ENCODE peak calls at places on chromosome 3, in five cellular contexts. One of them, this sample, is unnamed.

GRCh38 chr3:144989756-144990155 is 1018.1 kb downstream of the DIPK2A start:
- DNase-seq in RWPE1: peak; percentile 1
- DNase-seq in HT-29: no peak
- DNase-seq in endothelial cell of umbilical vein: no peak
- DNase-seq in NB4: peak; percentile 70
- DNase-seq in this sample: no peak

GRCh38 chr3:159170436-159171003 is 368.7 kb downstream of the MFSD1 start:
- DNase-seq in RWPE1: no peak
- DNase-seq in HT-29: no peak
- DNase-seq in endothelial cell of umbilical vein: no peak
- DNase-seq in NB4: no peak
- DNase-seq in this sample: no peak

GRCh38 chr3:17032407-17033034 is 147.8 kb downstream of the PLCL2 start:
- DNase-seq in RWPE1: peak; percentile 2
- DNase-seq in HT-29: peak; percentile 53
- DNase-seq in endothelial cell of umbilical vein: peak; percentile 58
- DNase-seq in NB4: peak; percentile 36
- DNase-seq in this sample: peak; percentile 39

GRCh38 chr3:170560717-170561382 is 25.0 kb downstream of the SLC7A14 start:
- DNase-seq in RWPE1: no peak
- DNase-seq in HT-29: no peak
- DNase-seq in endothelial cell of umbilical vein: no peak
- DNase-seq in NB4: peak; percentile 7
- DNase-seq in this sample: no peak

GRCh38 chr3:174199696-174200095 is 659.4 kb upstream of the NAALADL2 start:
- DNase-seq in RWPE1: no peak
- DNase-seq in HT-29: no peak
- DNase-seq in endothelial cell of umbilical vein: no peak
- DNase-seq in NB4: no peak
- DNase-seq in this sample: no peak

GRCh38 chr3:101898062-101898461 is 48.7 kb downstream of the NFKBIZ start:
- DNase-seq in RWPE1: no peak
- DNase-seq in HT-29: no peak
- DNase-seq in endothelial cell of umbilical vein: no peak
- DNase-seq in NB4: no peak
- DNase-seq in this sample: no peak

GRCh38 chr3:188975612-188976314 is 196.0 kb upstream of the TPRG1 start:
- DNase-seq in RWPE1: no peak
- DNase-seq in HT-29: no peak
- DNase-seq in endothelial cell of umbilical vein: no peak
- DNase-seq in NB4: no peak
- DNase-seq in this sample: no peak

GRCh38 chr3:101381809-101382208 is 61.4 kb upstream of the IMPG2 start:
- DNase-seq in RWPE1: peak; percentile 14
- DNase-seq in HT-29: peak; percentile 71
- DNase-seq in endothelial cell of umbilical vein: peak; percentile 40
- DNase-seq in NB4: peak; percentile 38
- DNase-seq in this sample: peak; percentile 91

This sample was measured in Kasumi-1.